ENCODE peak calls at places on chromosome 9, in nine cellular contexts. One of them, this sample, is unnamed. For H3K36me3, the result is how much of the 10 kb centered on the place peaks cover.

GRCh38 chr9:88478236-88478635 is 56.7 kb upstream of the NXNL2 start:
- DNase-seq in colonic mucosa: no peak
- DNase-seq in heart left ventricle: no peak
- DNase-seq in body of pancreas: no peak
- DNase-seq in CD8-positive, alpha-beta T cell: no peak
- DNase-seq in lower lobe of right lung: no peak
- DNase-seq in uterus: no peak
- DNase-seq in WERI-Rb-1: no peak
- DNase-seq in lung: no peak
- DNase-seq in this sample: no peak

GRCh38 chr9:134484479-134484878 is 157.1 kb upstream of the COL5A1 start:
- DNase-seq in WERI-Rb-1: no peak
- DNase-seq in CD8-positive, alpha-beta T cell: no peak
- DNase-seq in heart left ventricle: no peak
- DNase-seq in uterus: no peak
- DNase-seq in body of pancreas: no peak
- DNase-seq in lung: no peak
- DNase-seq in colonic mucosa: no peak
- DNase-seq in lower lobe of right lung: no peak
- DNase-seq in this sample: no peak

GRCh38 chr9:109975574-109976327 is 195.8 kb downstream of the PALM2AKAP2 start:
- DNase-seq in colonic mucosa: no peak
- DNase-seq in uterus: no peak
- DNase-seq in lower lobe of right lung: no peak
- DNase-seq in body of pancreas: no peak
- DNase-seq in lung: no peak
- DNase-seq in heart left ventricle: no peak
- DNase-seq in CD8-positive, alpha-beta T cell: no peak
- DNase-seq in WERI-Rb-1: no peak
- DNase-seq in this sample: no peak

GRCh38 chr9:134696433-134696832 is 54.8 kb downstream of the COL5A1 start:
- DNase-seq in colonic mucosa: no peak
- DNase-seq in CD8-positive, alpha-beta T cell: no peak
- DNase-seq in lower lobe of right lung: no peak
- DNase-seq in heart left ventricle: no peak
- DNase-seq in lung: no peak
- DNase-seq in body of pancreas: no peak
- DNase-seq in uterus: no peak
- DNase-seq in WERI-Rb-1: no peak
- DNase-seq in this sample: no peak

GRCh38 chr9:8241201-8241600 is 441.6 kb upstream of the DMAC1 start:
- DNase-seq in colonic mucosa: no peak
- DNase-seq in lower lobe of right lung: no peak
- DNase-seq in heart left ventricle: no peak
- DNase-seq in CD8-positive, alpha-beta T cell: no peak
- DNase-seq in uterus: no peak
- DNase-seq in lung: no peak
- DNase-seq in WERI-Rb-1: peak
- DNase-seq in body of pancreas: no peak
- DNase-seq in this sample: no peak

GRCh38 chr9:95327239-95327865 is 9.8 kb upstream of the FANCC start:
- DNase-seq in body of pancreas: no peak
- DNase-seq in uterus: no peak
- DNase-seq in heart left ventricle: no peak
- DNase-seq in lower lobe of right lung: no peak
- DNase-seq in colonic mucosa: no peak
- DNase-seq in CD8-positive, alpha-beta T cell: no peak
- DNase-seq in lung: no peak
- DNase-seq in WERI-Rb-1: no peak
- DNase-seq in this sample: no peak

GRCh38 chr9:95580812-95581761 is 64.3 kb upstream of the PTCH1 start:
- DNase-seq in lower lobe of right lung: no peak
- DNase-seq in CD8-positive, alpha-beta T cell: no peak
- DNase-seq in WERI-Rb-1: no peak
- DNase-seq in colonic mucosa: peak
- DNase-seq in body of pancreas: no peak
- DNase-seq in lung: no peak
- DNase-seq in heart left ventricle: no peak
- DNase-seq in uterus: no peak
- DNase-seq in this sample: no peak

GRCh38 chr9:134502261-134503211 is 139.1 kb upstream of the COL5A1 start:
- DNase-seq in lung: peak
- DNase-seq in uterus: peak
- DNase-seq in lower lobe of right lung: no peak
- DNase-seq in body of pancreas: peak
- DNase-seq in colonic mucosa: peak
- DNase-seq in CD8-positive, alpha-beta T cell: no peak
- DNase-seq in heart left ventricle: peak
- DNase-seq in WERI-Rb-1: peak
- DNase-seq in this sample: no peak

GRCh38 chr9:3865373-3865772 is 339.6 kb upstream of the RFX3 start:
- DNase-seq in uterus: no peak
- DNase-seq in lung: no peak
- DNase-seq in WERI-Rb-1: no peak
- DNase-seq in heart left ventricle: no peak
- DNase-seq in lower lobe of right lung: no peak
- DNase-seq in CD8-positive, alpha-beta T cell: no peak
- DNase-seq in body of pancreas: no peak
- DNase-seq in colonic mucosa: no peak
- DNase-seq in this sample: no peak

GRCh38 chr9:3863686-3864085 is 337.9 kb upstream of the RFX3 start:
- DNase-seq in lower lobe of right lung: no peak
- DNase-seq in body of pancreas: no peak
- DNase-seq in WERI-Rb-1: no peak
- DNase-seq in colonic mucosa: no peak
- DNase-seq in uterus: no peak
- DNase-seq in heart left ventricle: no peak
- DNase-seq in lung: no peak
- DNase-seq in CD8-positive, alpha-beta T cell: no peak
- DNase-seq in this sample: no peak

GRCh38 chr9:3858961-3859360 is 333.2 kb upstream of the RFX3 start:
- DNase-seq in body of pancreas: no peak
- DNase-seq in heart left ventricle: no peak
- DNase-seq in lower lobe of right lung: no peak
- DNase-seq in WERI-Rb-1: no peak
- DNase-seq in CD8-positive, alpha-beta T cell: no peak
- DNase-seq in lung: no peak
- DNase-seq in colonic mucosa: no peak
- DNase-seq in uterus: no peak
- DNase-seq in this sample: no peak

GRCh38 chr9:3868012-3868411 is 342.2 kb upstream of the RFX3 start:
- DNase-seq in WERI-Rb-1: no peak
- DNase-seq in heart left ventricle: no peak
- DNase-seq in uterus: no peak
- DNase-seq in colonic mucosa: no peak
- DNase-seq in body of pancreas: no peak
- DNase-seq in CD8-positive, alpha-beta T cell: no peak
- DNase-seq in lower lobe of right lung: no peak
- DNase-seq in lung: no peak
- DNase-seq in this sample: no peak

DNA sequence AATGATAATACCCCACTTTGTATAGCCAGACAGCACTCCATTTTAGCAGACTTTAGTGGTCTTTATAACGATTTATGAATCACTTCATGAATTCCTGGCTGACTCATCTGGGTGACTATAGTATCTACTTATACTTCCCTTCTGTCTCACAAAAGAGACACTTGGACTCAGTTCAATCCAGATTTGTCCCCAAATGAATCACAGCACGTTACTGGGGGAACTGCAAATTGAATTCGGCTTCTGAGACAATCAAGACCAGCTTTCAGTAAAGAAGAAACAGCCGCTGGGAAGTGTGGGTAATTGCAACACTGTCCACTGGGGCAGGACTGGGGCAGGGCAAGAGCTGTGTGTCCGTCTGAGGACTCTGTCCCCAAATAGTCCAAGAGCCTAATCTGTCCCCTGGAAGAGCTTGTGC is 337.3 kb upstream of the RFX3 start:
- DNase-seq in lower lobe of right lung: no peak
- DNase-seq in heart left ventricle: no peak
- DNase-seq in lung: no peak
- DNase-seq in WERI-Rb-1: no peak
- DNase-seq in uterus: peak
- DNase-seq in CD8-positive, alpha-beta T cell: no peak
- DNase-seq in body of pancreas: peak
- DNase-seq in colonic mucosa: no peak
- DNase-seq in this sample: no peak
- H3K27ac ChIP-seq in lower lobe of right lung: no peak
- H3K27ac ChIP-seq in heart left ventricle: no peak
- H3K27ac ChIP-seq in lung: no peak
- H3K27ac ChIP-seq in WERI-Rb-1: no peak
- H3K27ac ChIP-seq in uterus: no peak
- H3K27ac ChIP-seq in CD8-positive, alpha-beta T cell: no peak
- H3K27ac ChIP-seq in body of pancreas: no peak
- H3K27ac ChIP-seq in colonic mucosa: no peak
- H3K27ac ChIP-seq in this sample: peak

GRCh38 chr9:92723801-92724323 is 40.8 kb downstream of the BICD2 start:
- DNase-seq in body of pancreas: no peak
- DNase-seq in uterus: no peak
- DNase-seq in CD8-positive, alpha-beta T cell: no peak
- DNase-seq in lower lobe of right lung: peak
- DNase-seq in lung: no peak
- DNase-seq in heart left ventricle: no peak
- DNase-seq in WERI-Rb-1: no peak
- DNase-seq in colonic mucosa: no peak
- DNase-seq in this sample: no peak

GRCh38 chr9:92721548-92721947 is 43.1 kb downstream of the BICD2 start:
- DNase-seq in body of pancreas: no peak
- DNase-seq in lung: no peak
- DNase-seq in heart left ventricle: no peak
- DNase-seq in CD8-positive, alpha-beta T cell: no peak
- DNase-seq in uterus: no peak
- DNase-seq in colonic mucosa: no peak
- DNase-seq in WERI-Rb-1: no peak
- DNase-seq in lower lobe of right lung: peak
- DNase-seq in this sample: no peak

GRCh38 chr9:92722386-92723298 is 42.0 kb downstream of the BICD2 start:
- DNase-seq in colonic mucosa: no peak
- DNase-seq in lung: no peak
- DNase-seq in WERI-Rb-1: no peak
- DNase-seq in uterus: no peak
- DNase-seq in lower lobe of right lung: peak
- DNase-seq in CD8-positive, alpha-beta T cell: no peak
- DNase-seq in body of pancreas: no peak
- DNase-seq in heart left ventricle: no peak
- DNase-seq in this sample: no peak

GRCh38 chr9:92724528-92725265 is 39.9 kb downstream of the BICD2 start:
- DNase-seq in lower lobe of right lung: peak
- DNase-seq in CD8-positive, alpha-beta T cell: no peak
- DNase-seq in uterus: no peak
- DNase-seq in WERI-Rb-1: no peak
- DNase-seq in colonic mucosa: peak
- DNase-seq in heart left ventricle: no peak
- DNase-seq in body of pancreas: no peak
- DNase-seq in lung: peak
- DNase-seq in this sample: no peak

DNA sequence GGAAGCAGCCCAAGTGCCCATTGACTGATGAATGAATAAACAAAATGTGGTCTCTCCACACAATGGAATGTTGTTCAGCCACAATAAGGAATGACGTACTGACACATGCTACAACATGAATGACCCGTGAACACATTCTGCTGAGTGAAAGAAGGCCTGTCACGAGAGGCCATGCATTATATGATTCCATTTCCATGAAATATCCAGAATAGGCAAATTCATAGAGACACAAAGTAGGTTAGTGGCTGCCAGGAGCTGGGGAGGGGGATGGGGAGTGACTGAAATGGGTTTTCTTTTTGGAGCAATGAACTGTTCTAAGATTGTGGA is 41.4 kb downstream of the BICD2 start:
- DNase-seq in body of pancreas: no peak
- DNase-seq in WERI-Rb-1: no peak
- DNase-seq in colonic mucosa: no peak
- DNase-seq in lower lobe of right lung: no peak
- DNase-seq in heart left ventricle: no peak
- DNase-seq in CD8-positive, alpha-beta T cell: no peak
- DNase-seq in lung: peak
- DNase-seq in uterus: no peak
- DNase-seq in this sample: no peak
- H3K36me3 ChIP-seq in body of pancreas: under half
- H3K36me3 ChIP-seq in WERI-Rb-1: half or more
- H3K36me3 ChIP-seq in colonic mucosa: under half
- H3K36me3 ChIP-seq in lower lobe of right lung: half or more
- H3K36me3 ChIP-seq in heart left ventricle: half or more
- H3K36me3 ChIP-seq in CD8-positive, alpha-beta T cell: under half
- H3K36me3 ChIP-seq in lung: under half
- H3K36me3 ChIP-seq in uterus: under half
- H3K36me3 ChIP-seq in this sample: under half

GRCh38 chr9:135995816-135996215 is 34.6 kb upstream of the UBAC1 start:
- DNase-seq in colonic mucosa: no peak
- DNase-seq in heart left ventricle: no peak
- DNase-seq in uterus: no peak
- DNase-seq in lower lobe of right lung: no peak
- DNase-seq in WERI-Rb-1: no peak
- DNase-seq in CD8-positive, alpha-beta T cell: no peak
- DNase-seq in body of pancreas: no peak
- DNase-seq in lung: no peak
- DNase-seq in this sample: no peak

GRCh38 chr9:135993409-135993742 is 32.2 kb upstream of the UBAC1 start:
- DNase-seq in uterus: no peak
- DNase-seq in body of pancreas: no peak
- DNase-seq in CD8-positive, alpha-beta T cell: no peak
- DNase-seq in colonic mucosa: no peak
- DNase-seq in WERI-Rb-1: no peak
- DNase-seq in lower lobe of right lung: no peak
- DNase-seq in heart left ventricle: no peak
- DNase-seq in lung: no peak
- DNase-seq in this sample: no peak

GRCh38 chr9:135991771-135992170 is 30.6 kb upstream of the UBAC1 start:
- DNase-seq in colonic mucosa: no peak
- DNase-seq in lower lobe of right lung: no peak
- DNase-seq in lung: no peak
- DNase-seq in body of pancreas: no peak
- DNase-seq in WERI-Rb-1: no peak
- DNase-seq in heart left ventricle: no peak
- DNase-seq in uterus: no peak
- DNase-seq in CD8-positive, alpha-beta T cell: no peak
- DNase-seq in this sample: no peak

GRCh38 chr9:135992486-135993408 is 31.6 kb upstream of the UBAC1 start:
- DNase-seq in lung: peak
- DNase-seq in heart left ventricle: peak
- DNase-seq in CD8-positive, alpha-beta T cell: peak
- DNase-seq in colonic mucosa: peak
- DNase-seq in uterus: peak
- DNase-seq in WERI-Rb-1: peak
- DNase-seq in body of pancreas: peak
- DNase-seq in lower lobe of right lung: peak
- DNase-seq in this sample: peak

GRCh38 chr9:135993840-135994776 is 32.9 kb upstream of the UBAC1 start:
- DNase-seq in colonic mucosa: no peak
- DNase-seq in CD8-positive, alpha-beta T cell: no peak
- DNase-seq in heart left ventricle: peak
- DNase-seq in lung: no peak
- DNase-seq in lower lobe of right lung: peak
- DNase-seq in WERI-Rb-1: no peak
- DNase-seq in body of pancreas: no peak
- DNase-seq in uterus: no peak
- DNase-seq in this sample: peak
- H3K27ac ChIP-seq in colonic mucosa: peak
- H3K27ac ChIP-seq in CD8-positive, alpha-beta T cell: no peak
- H3K27ac ChIP-seq in heart left ventricle: peak
- H3K27ac ChIP-seq in lung: no peak
- H3K27ac ChIP-seq in lower lobe of right lung: peak
- H3K27ac ChIP-seq in WERI-Rb-1: peak
- H3K27ac ChIP-seq in body of pancreas: no peak
- H3K27ac ChIP-seq in uterus: peak
- H3K27ac ChIP-seq in this sample: no peak

GRCh38 chr9:136403915-136404800 is 4.2 kb upstream of the SNAPC4 start:
- DNase-seq in uterus: no peak
- DNase-seq in lung: no peak
- DNase-seq in colonic mucosa: no peak
- DNase-seq in heart left ventricle: no peak
- DNase-seq in body of pancreas: no peak
- DNase-seq in lower lobe of right lung: no peak
- DNase-seq in WERI-Rb-1: no peak
- DNase-seq in CD8-positive, alpha-beta T cell: no peak
- DNase-seq in this sample: no peak
- H3K36me3 ChIP-seq in uterus: under half
- H3K36me3 ChIP-seq in lung: under half
- H3K36me3 ChIP-seq in colonic mucosa: under half
- H3K36me3 ChIP-seq in heart left ventricle: under half
- H3K36me3 ChIP-seq in body of pancreas: under half
- H3K36me3 ChIP-seq in lower lobe of right lung: under half
- H3K36me3 ChIP-seq in WERI-Rb-1: under half
- H3K36me3 ChIP-seq in CD8-positive, alpha-beta T cell: under half
- H3K36me3 ChIP-seq in this sample: under half